ENCODE peak calls at places on chromosomes 3 and 15, in seven cellular contexts. J is SK-N-SH, U is HCT116, B is HepG2, E is K562, T is H1, C is GM12878. S is an unnamed sample.

GRCh38 chr15:87792250-87793030 is 464.1 kb downstream of the NTRK3 start:
- DNase-seq in J (peak), U (no peak), B (no peak), E (no peak), T (no peak), C (no peak), S (no peak)

GRCh38 chr3:121431717-121432517 is 113.9 kb downstream of the POLQ start:
- DNase-seq in J (no peak), U (no peak), B (peak), E (no peak), T (no peak), C (peak), S (no peak)

GRCh38 chr15:97694456-97694855 is 266.0 kb upstream of the ARRDC4 start:
- DNase-seq in J (no peak), U (no peak), B (no peak), E (no peak), T (no peak), C (no peak), S (no peak)

GRCh38 chr3:189288348-189289235 is 116.8 kb downstream of the TPRG1 start:
- DNase-seq in J (no peak), U (no peak), B (no peak), E (no peak), T (no peak), C (peak), S (no peak)

GRCh38 chr15:101614761-101615160 is 37.4 kb downstream of the TM2D3 start:
- DNase-seq in J (no peak), U (no peak), B (no peak), E (no peak), T (no peak), C (no peak), S (no peak)

GRCh38 chr15:20645956-20646355 is 104.4 kb upstream of the GOLGA6L6 start:
- DNase-seq in J (no peak), U (no peak), B (no peak), E (no peak), T (no peak), C (peak), S (no peak)

GRCh38 chr3:150956376-150956775 is 16.2 kb downstream of the CLRN1 start:
- DNase-seq in J (no peak), U (no peak), B (no peak), E (no peak), T (no peak), C (no peak), S (no peak)

GRCh38 chr3:133271491-133271890 is 128.4 kb upstream of the BFSP2 start:
- DNase-seq in J (no peak), U (no peak), B (no peak), E (no peak), T (no peak), C (no peak), S (no peak)

GRCh38 chr3:16994842-16995535 is 110.2 kb downstream of the PLCL2 start:
- DNase-seq in J (no peak), U (no peak), B (no peak), E (no peak), T (no peak), C (no peak), S (no peak)

GRCh38 chr15:64634576-64635485 is 140.6 kb downstream of the RBPMS2 start:
- DNase-seq in J (no peak), U (no peak), B (peak), E (no peak), T (peak), C (peak), S (no peak)

GRCh38 chr15:61138151-61138550 is 91.0 kb downstream of the RORA start:
- DNase-seq in J (peak), U (no peak), B (no peak), E (no peak), T (no peak), C (no peak), S (no peak)

GRCh38 chr15:50840520-50840919 is 68.0 kb upstream of the AP4E1 start:
- DNase-seq in J (no peak), U (no peak), B (no peak), E (no peak), T (peak), C (no peak), S (no peak)

GRCh38 chr3:45092132-45093031 is 53.8 kb downstream of the CDCP1 start:
- DNase-seq in J (no peak), U (peak), B (no peak), E (peak), T (no peak), C (no peak), S (no peak)

GRCh38 chr3:45098315-45098714 is 47.9 kb downstream of the CDCP1 start:
- DNase-seq in J (no peak), U (no peak), B (no peak), E (peak), T (no peak), C (no peak), S (no peak)

GRCh38 chr3:45100998-45101407 is 45.2 kb downstream of the CDCP1 start:
- DNase-seq in J (no peak), U (no peak), B (no peak), E (peak), T (no peak), C (no peak), S (no peak)

GRCh38 chr3:45097296-45097883 is 48.8 kb downstream of the CDCP1 start:
- DNase-seq in J (no peak), U (no peak), B (no peak), E (no peak), T (no peak), C (no peak), S (no peak)

DNA sequence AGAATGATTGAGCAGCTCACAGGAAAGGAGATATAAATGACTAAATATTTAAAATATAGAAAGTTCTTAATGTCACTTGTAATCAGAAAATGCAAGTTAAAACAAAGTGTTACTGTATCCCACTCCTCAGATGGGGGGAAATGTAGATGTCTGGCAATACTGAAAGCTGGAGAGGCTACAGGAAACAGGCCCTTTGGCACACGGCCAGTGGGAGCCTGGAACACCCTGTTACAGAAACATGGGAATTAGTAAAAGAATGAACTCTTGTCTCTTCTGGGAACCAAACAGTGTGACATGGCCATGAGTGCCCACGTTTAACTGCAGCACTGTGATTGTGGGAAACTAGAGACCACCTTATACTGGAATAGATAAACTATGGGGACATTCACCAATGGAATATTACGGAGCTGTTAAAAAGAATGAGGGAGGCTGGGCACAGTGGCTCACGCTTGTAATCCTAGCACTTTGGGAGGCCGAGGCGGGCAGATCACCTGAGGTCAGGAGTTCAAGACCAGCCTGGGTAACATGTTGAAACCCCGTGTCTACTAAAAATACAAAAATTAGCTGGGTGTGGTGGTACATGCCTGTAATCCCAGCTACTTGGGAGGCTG is 50.2 kb downstream of the CDCP1 start:
- DNase-seq in J (peak), U (no peak), B (no peak), E (no peak), T (no peak), C (no peak), S (no peak)
- TF ChIP-seq JUND in J (no peak), U (no peak), B (no peak), E (no peak), T (no peak), C (no peak), S (no peak)

DNA sequence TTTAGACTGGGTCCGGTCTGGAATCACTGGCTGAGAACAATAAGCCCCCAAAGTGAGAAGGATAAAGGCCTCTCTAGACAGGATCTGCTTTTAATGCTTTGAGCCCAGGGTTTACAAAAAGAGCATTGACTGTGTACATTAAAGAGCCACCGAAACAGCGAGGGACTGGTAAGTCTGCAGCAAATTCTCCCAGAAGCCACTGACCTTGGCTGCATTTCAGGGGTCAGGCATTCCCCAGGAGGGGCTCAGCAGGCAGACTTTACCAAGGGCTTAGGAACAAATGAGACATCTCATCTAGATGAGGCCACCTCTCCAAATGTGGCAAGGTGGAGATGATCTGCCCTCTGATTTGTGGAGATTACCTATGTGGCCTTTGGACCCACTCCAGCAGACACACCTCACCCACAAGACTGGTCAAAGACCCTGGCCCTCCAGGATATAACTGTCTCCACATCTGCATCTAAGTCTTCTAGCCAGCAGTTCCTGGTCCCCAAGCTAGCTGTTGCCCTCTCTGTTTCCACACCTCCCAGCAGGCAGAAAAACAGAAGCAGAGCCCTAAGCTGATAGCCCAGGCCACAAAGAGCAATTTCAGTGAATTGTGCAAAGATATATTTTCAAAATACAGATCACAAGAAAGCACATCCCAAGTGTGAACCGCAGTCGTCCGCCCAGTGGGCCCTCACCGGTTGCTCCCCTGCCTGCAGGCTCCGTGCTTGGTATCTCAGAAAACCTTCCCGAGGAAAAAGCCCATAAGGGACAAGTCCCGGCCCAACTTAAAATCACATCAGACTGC is 2.7 kb downstream of the TNIK start:
- DNase-seq in J (no peak), U (no peak), B (no peak), E (no peak), T (no peak), C (no peak), S (no peak)
- TF ChIP-seq JUND in J (no peak), U (no peak), B (no peak), E (no peak), T (no peak), C (no peak), S (no peak)

DNA sequence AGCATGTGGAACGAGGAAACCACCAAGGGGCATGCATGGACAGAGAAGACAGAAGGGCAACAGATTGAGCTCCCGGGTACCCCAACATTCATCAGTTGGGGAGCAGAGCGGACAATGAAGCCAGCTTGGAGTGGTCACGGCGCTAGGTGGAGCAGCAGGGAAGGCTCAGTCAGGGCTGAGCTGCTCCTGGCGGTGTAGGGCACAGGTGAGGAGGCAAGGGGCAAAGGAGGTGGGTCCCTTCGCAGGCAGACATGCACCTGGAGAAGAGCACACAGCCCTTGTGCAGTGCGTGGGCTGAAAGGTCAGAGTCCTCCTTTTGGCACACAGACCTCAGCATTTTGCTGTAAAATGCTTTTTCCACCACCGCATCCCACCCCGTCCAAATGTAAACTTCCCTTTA is 90.0 kb upstream of the SLC6A6 start:
- DNase-seq in J (no peak), U (no peak), B (no peak), E (no peak), T (no peak), C (no peak), S (no peak)
- TF ChIP-seq JUND in J (no peak), U (no peak), B (no peak), E (no peak), T (no peak), C (no peak), S (no peak)

DNA sequence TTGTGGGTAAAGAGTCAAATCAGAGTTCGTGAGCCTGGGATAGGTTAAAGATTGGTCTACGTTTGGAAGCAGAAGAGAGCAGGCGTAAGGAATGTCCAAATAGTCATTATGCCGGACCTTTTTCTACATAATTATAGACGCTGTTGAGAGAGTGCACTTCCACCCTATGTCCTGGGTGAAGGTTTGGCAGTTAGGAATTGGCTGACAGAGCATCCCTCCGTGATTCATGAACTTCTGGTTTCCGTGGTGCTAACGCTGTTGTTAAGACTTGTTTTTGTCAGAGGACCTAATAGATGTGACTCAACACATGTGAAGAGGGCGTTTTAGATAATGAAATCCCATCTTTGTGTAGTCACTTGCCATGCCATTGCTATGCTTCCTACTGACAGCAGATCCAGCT is 1.1 kb downstream of the EAF1 start:
- DNase-seq in J (no peak), U (no peak), B (no peak), E (no peak), T (no peak), C (no peak), S (no peak)
- TF ChIP-seq JUND in J (no peak), U (no peak), B (no peak), E (no peak), T (no peak), C (no peak), S (no peak)

GRCh38 chr3:171824076-171824475 is 13.8 kb upstream of the PLD1 start:
- DNase-seq in J (no peak), U (no peak), B (no peak), E (no peak), T (no peak), C (no peak), S (no peak)

GRCh38 chr3:171825222-171825828 is 15.0 kb upstream of the PLD1 start:
- DNase-seq in J (no peak), U (no peak), B (peak), E (no peak), T (no peak), C (no peak), S (peak)

GRCh38 chr3:171822707-171823106 is 12.4 kb upstream of the PLD1 start:
- DNase-seq in J (no peak), U (no peak), B (peak), E (no peak), T (no peak), C (no peak), S (no peak)

GRCh38 chr3:171827385-171827784 is 15.8 kb upstream of the TMEM212 start:
- DNase-seq in J (no peak), U (no peak), B (no peak), E (no peak), T (no peak), C (no peak), S (no peak)

GRCh38 chr3:171824824-171825221 is 14.5 kb upstream of the PLD1 start:
- DNase-seq in J (no peak), U (no peak), B (no peak), E (no peak), T (no peak), C (no peak), S (no peak)
- TF ChIP-seq JUND in J (no peak), U (no peak), B (no peak), E (no peak), T (no peak), C (no peak), S (no peak)

S was measured in T47D.